ENCODE peak calls at places on chromosomes 5 and 9, in ten cellular contexts. D, Z, E, U, H, Q, O, R, G and V are unnamed samples.

GRCh38 chr9:70924905-70925547 is 196.4 kb downstream of the TRPM3 start:
- DNase-seq in D (peak; percentile 32), Z (no peak), E (no peak), U (peak; percentile 38), H (no peak), Q (peak; percentile 69), O (peak; percentile 82), R (peak; percentile 81), G (peak; percentile 36), V (peak; percentile 86)

GRCh38 chr9:13651526-13651925 is 372.0 kb upstream of the MPDZ start:
- DNase-seq in D (no peak), Z (no peak), E (no peak), U (no peak), H (no peak), Q (no peak), O (no peak), R (no peak), G (no peak), V (no peak)

GRCh38 chr5:180644825-180645608 is 4.4 kb downstream of the FLT4 start:
- DNase-seq in D (no peak), Z (no peak), E (no peak), U (no peak), H (no peak), Q (no peak), O (no peak), R (no peak), G (no peak), V (no peak)

GRCh38 chr9:35515766-35516165 is 25.9 kb downstream of the RUSC2 start:
- DNase-seq in D (no peak), Z (no peak), E (no peak), U (no peak), H (no peak), Q (no peak), O (no peak), R (no peak), G (no peak), V (peak; percentile 72)

GRCh38 chr5:132947661-132948060 is 15.8 kb downstream of the AFF4 start:
- DNase-seq in D (no peak), Z (no peak), E (no peak), U (no peak), H (no peak), Q (peak; percentile 15), O (no peak), R (no peak), G (no peak), V (peak; percentile 70)

GRCh38 chr5:15959560-15960164 is 219.9 kb downstream of the MARCHF11 start:
- DNase-seq in D (no peak), Z (no peak), E (no peak), U (no peak), H (no peak), Q (no peak), O (no peak), R (no peak), G (no peak), V (no peak)

GRCh38 chr5:151745071-151745705 is 13.2 kb downstream of the ATOX1 start:
- DNase-seq in D (peak; percentile 35), Z (no peak), E (peak; percentile 62), U (no peak), H (no peak), Q (peak; percentile 100), O (peak; percentile 56), R (no peak), G (peak; percentile 29), V (peak; percentile 98)

GRCh38 chr5:141641634-141642278 is 5.0 kb downstream of the RELL2 start:
- DNase-seq in D (peak; percentile 55), Z (no peak), E (no peak), U (no peak), H (no peak), Q (peak; percentile 85), O (peak; percentile 43), R (no peak), G (no peak), V (peak; percentile 84)

GRCh38 chr5:43190755-43191603 is 1.0 kb upstream of the NIM1K start:
- DNase-seq in D (peak; percentile 18), Z (no peak), E (no peak), U (no peak), H (no peak), Q (peak; percentile 27), O (no peak), R (peak; percentile 32), G (no peak), V (peak; percentile 39)

GRCh38 chr9:18477719-18478118 is 3.8 kb downstream of the ADAMTSL1 start:
- DNase-seq in D (no peak), Z (no peak), E (no peak), U (no peak), H (no peak), Q (no peak), O (no peak), R (no peak), G (no peak), V (no peak)

GRCh38 chr9:134136997-134137302 is 1.1 kb downstream of the WDR5 start:
- DNase-seq in D (no peak), Z (no peak), E (no peak), U (no peak), H (no peak), Q (no peak), O (no peak), R (peak; percentile 36), G (no peak), V (peak; percentile 14)